ENCODE peak calls at places on chromosome 7, in four cellular contexts. F, N, A and V are unnamed samples.

GRCh38 chr7:28076421-28077163 is 104.0 kb downstream of the JAZF1 start:
- DNase-seq in F (no peak), N (no peak), A (no peak), V (no peak)

GRCh38 chr7:55063036-55063435 is 44.2 kb downstream of the EGFR start:
- DNase-seq in F (no peak), N (no peak), A (no peak), V (no peak)

GRCh38 chr7:21733837-21734236 is 191.0 kb downstream of the DNAH11 start:
- DNase-seq in F (no peak), N (no peak), A (no peak), V (no peak)

GRCh38 chr7:8499128-8499527 is 65.7 kb downstream of the NXPH1 start:
- DNase-seq in F (no peak), N (no peak), A (no peak), V (no peak)

GRCh38 chr7:99109108-99110051 is 34.5 kb downstream of the SMURF1 start:
- DNase-seq in F (no peak), N (no peak), A (no peak), V (no peak)

GRCh38 chr7:91436655-91437054 is 172.4 kb downstream of the FZD1 start:
- DNase-seq in F (no peak), N (no peak), A (no peak), V (no peak)

GRCh38 chr7:9407816-9408215 is 974.4 kb downstream of the NXPH1 start:
- DNase-seq in F (no peak), N (no peak), A (no peak), V (no peak)

GRCh38 chr7:137628211-137628610 is 218.6 kb downstream of the DGKI start:
- DNase-seq in F (no peak), N (no peak), A (no peak), V (no peak)

GRCh38 chr7:90551036-90551435 is 45.1 kb upstream of the CDK14 start:
- DNase-seq in F (no peak), N (no peak), A (no peak), V (no peak)

GRCh38 chr7:155685070-155685790 is 40.8 kb downstream of the RBM33 start:
- DNase-seq in F (no peak), N (no peak), A (no peak), V (no peak)

GRCh38 chr7:154871483-154871882 is 131.4 kb downstream of the PAXIP1 start:
- DNase-seq in F (no peak), N (no peak), A (no peak), V (no peak)

GRCh38 chr7:80781561-80781979 is 137.3 kb downstream of the SEMA3C start:
- DNase-seq in F (peak; percentile 22), N (peak; percentile 56), A (peak; percentile 46), V (peak; percentile 45)

GRCh38 chr7:155205368-155206285 is 92.1 kb upstream of the INSIG1 start:
- DNase-seq in F (peak; percentile 82), N (peak; percentile 88), A (peak; percentile 64), V (peak; percentile 35)

GRCh38 chr7:149683898-149684297 is 89.5 kb downstream of the ZNF467 start:
- DNase-seq in F (no peak), N (no peak), A (no peak), V (no peak)

GRCh38 chr7:127598318-127598717 is 4.8 kb downstream of the FSCN3 start:
- DNase-seq in F (no peak), N (no peak), A (no peak), V (no peak)

GRCh38 chr7:137381045-137381444 is 37.5 kb upstream of the PTN start:
- DNase-seq in F (no peak), N (no peak), A (no peak), V (no peak)

GRCh38 chr7:112521942-112522341 is 41.2 kb downstream of the LSMEM1 start:
- DNase-seq in F (no peak), N (no peak), A (no peak), V (no peak)

GRCh38 chr7:80450621-80451308 is 61.1 kb downstream of the GNAT3 start:
- DNase-seq in F (no peak), N (no peak), A (no peak), V (no peak)

GRCh38 chr7:75943864-75944263 is 28.9 kb downstream of the POR start:
- DNase-seq in F (peak; percentile 41), N (no peak), A (peak; percentile 59), V (no peak)

GRCh38 chr7:81264116-81264515 is 345.3 kb upstream of the SEMA3C start:
- DNase-seq in F (no peak), N (no peak), A (peak; percentile 31), V (no peak)

GRCh38 chr7:1852781-1853618 is 182.9 kb downstream of the ELFN1 start:
- DNase-seq in F (no peak), N (no peak), A (no peak), V (no peak)

GRCh38 chr7:45506059-45506458 is 68.1 kb upstream of the ADCY1 start:
- DNase-seq in F (no peak), N (no peak), A (no peak), V (no peak)

GRCh38 chr7:68929712-68930395 is 668.4 kb upstream of the AUTS2 start:
- DNase-seq in F (no peak), N (peak; percentile 5), A (no peak), V (no peak)

GRCh38 chr7:106021211-106022067 is 58.4 kb downstream of the CDHR3 start:
- DNase-seq in F (no peak), N (no peak), A (no peak), V (no peak)

GRCh38 chr7:22121702-22122474 is 176.2 kb upstream of the CDCA7L start:
- DNase-seq in F (no peak), N (no peak), A (no peak), V (no peak)

GRCh38 chr7:103636153-103636552 is 190.1 kb upstream of the SLC26A5 start:
- DNase-seq in F (no peak), N (no peak), A (no peak), V (no peak)

GRCh38 chr7:101625076-101625914 is 3.8 kb downstream of the MYL10 start:
- DNase-seq in F (no peak), N (peak; percentile 24), A (no peak), V (no peak)

GRCh38 chr7:6443372-6443941 is 4.3 kb downstream of the DAGLB start:
- DNase-seq in F (no peak), N (no peak), A (no peak), V (no peak)

GRCh38 chr7:82444220-82445049 is 858 bp upstream of the CACNA2D1 start:
- DNase-seq in F (no peak), N (no peak), A (peak; percentile 48), V (no peak)

GRCh38 chr7:18755793-18756192 is 260.2 kb downstream of the HDAC9 start:
- DNase-seq in F (no peak), N (no peak), A (no peak), V (no peak)

GRCh38 chr7:22884911-22885823 is 62.5 kb upstream of the TOMM7 start:
- DNase-seq in F (no peak), N (no peak), A (no peak), V (no peak)

DNA sequence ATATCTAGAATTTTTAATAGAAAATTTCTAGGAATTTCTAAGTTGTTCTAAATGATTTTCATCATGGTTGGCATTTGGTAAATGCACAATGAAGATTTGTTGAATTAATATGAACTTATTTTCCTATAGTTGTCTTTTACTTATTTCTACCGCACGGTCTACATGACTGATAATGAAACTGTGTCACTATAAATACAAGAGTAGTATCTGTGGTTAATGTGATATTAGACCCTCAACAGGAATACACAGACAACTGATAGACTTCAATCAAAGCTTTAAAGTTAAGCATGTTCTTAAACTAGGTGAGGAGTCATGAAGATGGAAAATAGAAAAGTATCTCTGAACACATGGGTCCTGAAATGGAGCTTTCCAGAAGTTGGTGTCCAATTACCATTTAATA is 297.9 kb upstream of the ETV1 start:
- DNase-seq in F (no peak), N (no peak), A (no peak), V (no peak)
- TF ChIP-seq EP300 in F (no peak), N (no peak), A (no peak), V (no peak)

DNA sequence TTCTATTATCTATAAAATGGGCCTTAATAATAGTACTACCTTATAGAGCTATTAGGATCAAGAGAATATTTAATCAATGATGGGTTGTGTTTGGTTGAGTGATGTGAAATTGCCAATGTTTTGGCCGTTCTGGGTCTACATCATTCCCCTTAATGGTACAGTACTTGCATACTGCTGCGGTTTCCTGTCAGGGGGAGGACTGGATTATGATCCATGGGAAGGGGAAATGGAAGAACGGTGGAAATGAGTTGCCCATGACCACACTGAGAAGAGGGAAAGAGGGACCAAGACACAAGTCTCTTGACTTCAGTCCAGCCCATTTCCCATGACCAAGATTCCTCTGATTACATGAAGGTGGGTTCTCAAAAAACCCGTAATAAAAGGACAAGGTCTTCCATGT is 999 bp upstream of the MRPS24 start:
- DNase-seq in F (no peak), N (no peak), A (no peak), V (no peak)
- H3K27ac ChIP-seq in F (peak overlapping the region; percentile 88), N (peak overlapping the region; percentile 90), A (peak overlapping the region; percentile 90), V (peak overlapping the region; percentile 73)

GRCh38 chr7:37690206-37690605 is 6.6 kb downstream of the GPR141 start:
- DNase-seq in F (no peak), N (no peak), A (no peak), V (no peak)
- H3K4me1 ChIP-seq in F (no peaks in the 10 kb centered on the region), N (no peaks in the 10 kb centered on the region), A (no peaks in the 10 kb centered on the region), V (no peaks in the 10 kb centered on the region)

GRCh38 chr7:25633420-25633819 is 405.1 kb upstream of the NPVF start:
- DNase-seq in F (no peak), N (no peak), A (no peak), V (no peak)
- TF ChIP-seq EP300 in F (no peak), N (no peak), A (no peak), V (no peak)

DNA sequence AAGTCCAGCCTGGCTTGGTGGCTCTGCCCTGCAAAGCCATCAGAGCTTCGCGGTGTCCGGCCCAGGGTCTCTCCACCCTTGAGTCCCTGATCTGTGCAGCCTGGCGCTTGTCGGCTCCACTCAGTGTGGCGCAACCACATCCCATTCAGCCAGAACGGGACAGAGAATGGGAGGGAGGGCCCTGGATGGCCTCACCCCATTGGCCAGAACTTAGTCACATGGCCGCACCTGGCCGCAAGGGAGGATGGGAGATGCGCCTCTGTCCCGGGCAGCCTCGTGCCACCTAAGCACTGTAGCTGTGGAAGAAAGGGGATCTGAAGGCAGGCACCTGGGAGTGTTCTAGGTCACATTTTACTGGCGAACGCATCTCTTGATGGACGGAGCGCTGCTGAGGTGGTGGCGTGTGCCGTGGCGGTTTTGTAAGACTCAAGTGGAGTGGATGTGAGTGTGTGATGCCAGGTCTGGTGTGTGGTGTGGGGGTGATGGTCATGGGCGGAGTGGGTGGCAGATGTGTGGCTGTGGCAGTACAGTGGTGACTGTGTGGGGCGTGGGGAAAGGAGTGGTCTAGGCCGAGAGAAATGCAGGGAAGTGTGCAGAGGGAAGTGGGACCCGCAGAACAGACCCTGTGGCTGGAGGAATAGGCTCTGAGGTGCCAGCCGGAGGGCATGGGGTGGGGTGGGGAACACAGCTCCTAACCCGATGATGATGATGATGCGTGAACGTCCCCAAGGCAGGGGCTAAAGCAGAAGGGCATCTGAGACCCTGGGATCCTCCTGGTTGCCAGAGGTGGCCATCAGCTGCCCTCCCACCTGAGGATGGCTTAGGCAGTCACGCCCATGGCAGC is 19.0 kb downstream of the CLEC2L start:
- DNase-seq in F (no peak), N (no peak), A (no peak), V (no peak)
- H3K27ac ChIP-seq in F (no peak overlapping the region), N (no peak overlapping the region), A (no peak overlapping the region), V (no peak overlapping the region)

GRCh38 chr7:151008143-151008510 is 16.2 kb downstream of the ATG9B start:
- DNase-seq in F (no peak), N (no peak), A (no peak), V (no peak)
- H3K4me1 ChIP-seq in F (peaks cover 8% of the 10 kb centered on the region), N (peaks cover 34% of the 10 kb centered on the region), A (peaks cover 37% of the 10 kb centered on the region), V (peaks cover 4% of the 10 kb centered on the region)